ENCODE peak calls at places on chromosomes 12 and 14, in seven cellular contexts. N, D, C, T, H, P and L are unnamed samples.
A peak's percentile ranks its signal among the peaks of the same experiment; 100 is the strongest.

GRCh38 chr14:92922883-92923743 is at the start of gene CHGA:
- DNase-seq in D (peak; percentile 8), T (peak; percentile 91), H (no peak), P (peak; percentile 37), C (peak; percentile 42), N (no peak), L (no peak)

GRCh38 chr14:89476515-89476914 is 59.5 kb upstream of the FOXN3 start:
- DNase-seq in N (no peak), H (no peak), T (no peak), D (no peak), C (no peak), P (no peak), L (no peak)

GRCh38 chr14:56212541-56212940 is 94.3 kb downstream of the PELI2 start:
- DNase-seq in P (no peak), T (peak; percentile 76), C (no peak), D (no peak), N (no peak), H (no peak), L (no peak)

GRCh38 chr12:109191621-109192250 is 75.3 kb downstream of the ACACB start:
- DNase-seq in D (no peak), P (no peak), N (peak; percentile 42), C (no peak), T (no peak), H (peak; percentile 31), L (no peak)

GRCh38 chr14:87869619-87870583 is 123.1 kb downstream of the GALC start:
- DNase-seq in H (no peak), T (no peak), N (no peak), D (peak; percentile 92), P (no peak), C (no peak), L (peak; percentile 24)

GRCh38 chr12:48008950-48009349 is 4.7 kb upstream of the COL2A1 start:
- DNase-seq in N (no peak), H (no peak), P (no peak), D (no peak), T (no peak), C (no peak), L (no peak)

GRCh38 chr12:125451408-125451807 is 386.2 kb downstream of the AACS start:
- DNase-seq in P (no peak), D (no peak), H (no peak), T (no peak), C (no peak), N (no peak), L (no peak)

GRCh38 chr14:63745858-63746425 is 18.1 kb upstream of the SGPP1 start:
- DNase-seq in C (peak; percentile 23), T (no peak), N (no peak), D (no peak), H (no peak), P (peak; percentile 37), L (no peak)

GRCh38 chr14:22658951-22659350 is 14.8 kb upstream of the OR6J1 start:
- DNase-seq in D (no peak), H (no peak), P (no peak), N (no peak), C (no peak), T (no peak), L (no peak)

GRCh38 chr14:101781240-101782061 is 19.9 kb downstream of the PPP2R5C start:
- DNase-seq in H (no peak), T (peak; percentile 19), N (no peak), P (no peak), D (no peak), C (no peak), L (no peak)

GRCh38 chr14:69909831-69910550 is 30.8 kb downstream of the SMOC1 start:
- DNase-seq in P (no peak), D (no peak), H (no peak), T (no peak), C (no peak), N (no peak), L (no peak)

GRCh38 chr12:54376596-54377468 is 7.7 kb downstream of the ZNF385A start:
- DNase-seq in T (no peak), C (no peak), H (no peak), D (no peak), N (no peak), P (no peak), L (no peak)

GRCh38 chr12:88393017-88393767 is 187.1 kb downstream of the KITLG start:
- DNase-seq in P (no peak), D (peak; percentile 10), N (no peak), T (peak; percentile 27), C (no peak), H (no peak), L (no peak)

GRCh38 chr12:9851927-9852326 is 17.2 kb downstream of the CLEC2B start:
- DNase-seq in C (no peak), H (no peak), P (no peak), D (no peak), T (no peak), N (no peak), L (no peak)

GRCh38 chr12:38053655-38054464 is 262.7 kb upstream of the ALG10B start:
- DNase-seq in D (no peak), C (peak; percentile 38), H (peak; percentile 64), N (peak; percentile 70), P (peak; percentile 22), T (no peak), L (no peak)

GRCh38 chr12:87756111-87756510 is 273.1 kb downstream of the C12orf50 start:
- DNase-seq in H (no peak), P (no peak), D (peak; percentile 94), T (no peak), N (no peak), C (no peak), L (peak; percentile 97)

GRCh38 chr12:70826156-70826555 is 94.4 kb downstream of the PTPRR start:
- DNase-seq in D (no peak), H (no peak), P (no peak), N (no peak), C (no peak), T (no peak), L (no peak)

GRCh38 chr12:80412343-80412953 is 31.6 kb upstream of the PTPRQ start:
- DNase-seq in H (no peak), D (peak; percentile 34), T (peak; percentile 81), P (no peak), C (no peak), N (no peak), L (peak; percentile 30)

GRCh38 chr12:46790066-46790465 is 35.7 kb downstream of the SLC38A4 start:
- DNase-seq in N (no peak), D (no peak), P (no peak), T (no peak), H (no peak), C (no peak), L (no peak)

GRCh38 chr14:63362305-63362914 is 43.7 kb upstream of the GPHB5 start:
- DNase-seq in H (no peak), N (no peak), D (no peak), C (no peak), P (peak; percentile 13), T (no peak), L (no peak)

GRCh38 chr12:57815177-57816000 is 3.1 kb downstream of the AVIL start:
- DNase-seq in T (no peak), D (no peak), N (no peak), H (no peak), P (no peak), C (no peak), L (no peak)

DNA sequence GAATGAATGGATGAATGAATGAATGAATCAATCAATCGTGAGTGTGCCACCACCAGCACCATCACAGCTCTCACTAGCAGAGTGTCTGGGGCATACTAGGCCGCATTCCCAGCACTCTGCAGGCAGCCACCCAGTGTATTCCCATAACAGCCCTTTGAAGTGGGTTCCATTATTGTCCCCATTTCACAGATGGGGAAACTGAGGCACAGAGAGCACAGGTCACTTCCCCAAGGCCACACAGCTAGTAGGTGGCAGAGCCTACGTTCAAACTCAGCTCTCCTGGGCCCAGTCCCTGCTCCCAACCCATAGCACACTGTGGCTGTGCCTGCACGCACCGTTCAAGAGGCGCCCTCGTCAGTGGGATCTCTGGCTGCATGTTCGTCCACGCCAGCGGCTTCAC is 88.1 kb downstream of the RFLNA start:
- DNase-seq in D (no peak), H (no peak), P (no peak), C (no peak), T (no peak), N (no peak), L (no peak)
- H3K27ac ChIP-seq in D (peak overlapping the region; percentile 89), H (no peak overlapping the region), P (peak overlapping the region; percentile 76), C (no peak overlapping the region), T (no peak overlapping the region), N (peak overlapping the region; percentile 53), L (no peak overlapping the region)

GRCh38 chr12:66941150-66941549 is 262.3 kb upstream of the GRIP1 start:
- DNase-seq in T (no peak), P (no peak), D (peak; percentile 7), H (no peak), N (no peak), C (no peak), L (no peak)

GRCh38 chr12:66947119-66947518 is 268.2 kb upstream of the GRIP1 start:
- DNase-seq in T (no peak), C (no peak), N (peak; percentile 40), H (no peak), P (no peak), D (peak; percentile 44), L (no peak)

GRCh38 chr12:66945189-66945817 is 266.4 kb upstream of the GRIP1 start:
- DNase-seq in C (no peak), H (no peak), P (no peak), N (no peak), D (no peak), T (no peak), L (no peak)

GRCh38 chr12:66944365-66944764 is 265.5 kb upstream of the GRIP1 start:
- DNase-seq in P (no peak), T (no peak), C (no peak), H (no peak), D (no peak), N (no peak), L (no peak)

DNA sequence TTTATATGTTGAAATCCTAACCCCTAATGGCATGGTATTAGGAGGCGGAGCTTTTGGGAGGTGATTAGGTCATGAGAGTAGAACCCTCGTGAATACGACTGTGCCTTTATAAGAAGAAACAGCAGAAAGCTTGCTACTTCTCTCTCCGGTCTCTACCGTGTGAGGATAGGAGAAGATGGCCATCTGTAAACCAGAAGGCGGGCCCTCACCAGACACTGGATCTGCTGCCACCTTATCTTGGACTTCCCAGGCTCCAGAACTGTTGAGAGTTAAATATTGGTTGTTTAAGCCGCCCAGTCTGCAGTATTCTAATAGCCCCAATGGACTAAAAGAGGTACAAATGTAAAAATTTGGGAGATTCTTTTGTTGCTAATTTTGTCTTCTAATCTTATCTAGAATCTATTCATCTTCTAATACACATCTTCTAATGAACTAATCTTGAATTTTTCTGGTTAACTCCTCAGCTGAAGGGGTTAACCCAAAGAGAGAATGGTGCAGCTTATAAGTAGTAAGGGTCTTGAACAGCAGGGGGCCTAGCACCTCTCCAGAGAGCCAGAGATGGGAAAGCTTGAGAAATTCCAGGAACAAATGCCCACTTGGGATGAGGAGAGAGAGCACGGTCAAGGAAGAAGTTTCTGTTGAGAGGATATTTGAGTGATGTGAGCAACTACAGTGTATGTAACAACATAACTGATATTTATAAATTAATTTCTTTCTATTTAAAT is 264.0 kb upstream of the GRIP1 start:
- DNase-seq in C (no peak), D (no peak), N (no peak), P (no peak), T (peak; percentile 42), H (no peak), L (no peak)
- TF ChIP-seq CTCF in C (no peak), D (no peak), N (no peak), P (no peak), T (no peak), H (no peak), L (no peak)

GRCh38 chr12:7628401-7628961 is 37.2 kb downstream of the APOBEC1 start:
- DNase-seq in D (no peak), P (no peak), N (no peak), C (no peak), H (no peak), T (peak; percentile 72), L (no peak)
- H3K27me3 ChIP-seq in D (no peaks in the 10 kb centered on the region), P (peaks cover 8% of the 10 kb centered on the region), N (no peaks in the 10 kb centered on the region), C (no peaks in the 10 kb centered on the region), H (no peaks in the 10 kb centered on the region), T (peaks cover 4% of the 10 kb centered on the region), L (peaks cover 8% of the 10 kb centered on the region)

GRCh38 chr14:75551021-75551420 is 27.4 kb upstream of the FLVCR2 start:
- DNase-seq in N (no peak), D (no peak), H (no peak), T (no peak), C (no peak), P (no peak), L (no peak)
- H3K27ac ChIP-seq in N (no peak overlapping the region), D (no peak overlapping the region), H (no peak overlapping the region), T (no peak overlapping the region), C (no peak overlapping the region), P (no peak overlapping the region), L (no peak overlapping the region)